ENCODE peak calls at places on chromosomes 5 and 9, in five cellular contexts. L, Z, G, E and V are unnamed samples.

GRCh38 chr9:2307480-2307879 is 292.3 kb downstream of the SMARCA2 start:
- DNase-seq in G (no peak), E (no peak), L (peak), Z (no peak), V (no peak)

GRCh38 chr5:140041492-140042421 is 1.3 kb downstream of the NRG2 start:
- DNase-seq in E (no peak), L (peak), Z (no peak), G (no peak), V (peak)

GRCh38 chr5:80623911-80624457 is 30.5 kb upstream of the MSH3 start:
- DNase-seq in G (no peak), E (no peak), L (no peak), Z (no peak), V (no peak)

GRCh38 chr5:74206571-74207550 is 433.7 kb downstream of the ENC1 start:
- DNase-seq in Z (no peak), L (peak), E (peak), G (no peak), V (no peak)

GRCh38 chr5:122076023-122076422 is 2.0 kb downstream of the LOX start:
- DNase-seq in Z (peak), E (no peak), L (peak), G (no peak), V (no peak)

GRCh38 chr9:76583256-76583655 is 124.3 kb downstream of the GCNT1 start:
- DNase-seq in L (no peak), G (no peak), Z (no peak), E (no peak), V (no peak)

GRCh38 chr5:139133237-139133636 is 64.9 kb downstream of the SIL1 start:
- DNase-seq in Z (no peak), L (peak), E (no peak), G (no peak), V (no peak)

GRCh38 chr9:114033397-114034103 is 44.5 kb downstream of the AMBP start:
- DNase-seq in G (peak), E (no peak), L (peak), Z (peak), V (no peak)

GRCh38 chr5:140608730-140609520 is 24.1 kb downstream of the CD14 start:
- DNase-seq in G (no peak), L (peak), E (no peak), Z (no peak), V (no peak)

GRCh38 chr9:71253021-71253420 is 131.6 kb upstream of the TRPM3 start:
- DNase-seq in L (no peak), Z (no peak), E (no peak), G (no peak), V (no peak)

GRCh38 chr5:142356716-142357468 is 32.1 kb upstream of the SPRY4 start:
- DNase-seq in E (peak), G (peak), Z (peak), L (peak), V (peak)

GRCh38 chr5:72172832-72173231 is 65.6 kb downstream of the MAP1B start:
- DNase-seq in E (no peak), Z (no peak), G (no peak), L (no peak), V (no peak)

GRCh38 chr9:20713172-20713571 is 29.1 kb downstream of the FOCAD start:
- DNase-seq in L (peak), G (no peak), E (no peak), Z (no peak), V (no peak)

GRCh38 chr9:130956636-130957450 is 17.8 kb upstream of the FIBCD1 start:
- DNase-seq in L (no peak), E (no peak), Z (no peak), G (no peak), V (no peak)

GRCh38 chr9:94014845-94015244 is 59.7 kb upstream of the BARX1 start:
- DNase-seq in E (no peak), Z (no peak), L (no peak), G (no peak), V (no peak)

GRCh38 chr9:37464006-37464405 is 1.2 kb downstream of the ZBTB5 start:
- DNase-seq in E (no peak), G (no peak), Z (no peak), L (peak), V (no peak)

GRCh38 chr5:177301503-177302165 is 1.9 kb downstream of the RAB24 start:
- DNase-seq in L (no peak), E (no peak), G (no peak), Z (no peak), V (no peak)

GRCh38 chr9:89375181-89375760 is 57.0 kb downstream of the SECISBP2 start:
- DNase-seq in G (peak), Z (no peak), E (no peak), L (peak), V (no peak)

GRCh38 chr5:95620030-95620869 is at the start of gene GPR150:
- DNase-seq in E (no peak), L (peak), G (no peak), Z (peak), V (peak)

GRCh38 chr5:60505373-60505772 is 194.6 kb downstream of the DEPDC1B start:
- DNase-seq in G (no peak), E (no peak), Z (no peak), L (no peak), V (no peak)

GRCh38 chr9:133144142-133144886 is 19.4 kb downstream of the GBGT1 start:
- DNase-seq in G (peak), L (peak), E (no peak), Z (peak), V (peak)

GRCh38 chr5:123950701-123951100 is 438.7 kb downstream of the CSNK1G3 start:
- DNase-seq in Z (no peak), G (no peak), L (no peak), E (no peak), V (no peak)

GRCh38 chr9:107350443-107350842 is 67.4 kb downstream of the RAD23B start:
- DNase-seq in L (no peak), E (no peak), G (no peak), Z (no peak), V (no peak)

GRCh38 chr9:131546336-131547084 is 1.2 kb downstream of the PRRT1B start:
- DNase-seq in G (no peak), Z (peak), L (peak), E (no peak), V (no peak)

GRCh38 chr5:127840809-127841208 is 137.6 kb downstream of the CCDC192 start:
- DNase-seq in L (peak), G (no peak), E (no peak), Z (no peak), V (no peak)

GRCh38 chr5:72245517-72246238 is 74.4 kb downstream of the MRPS27 start:
- DNase-seq in E (no peak), L (no peak), G (no peak), Z (no peak), V (no peak)

GRCh38 chr5:39072915-39073758 is 1.1 kb downstream of the RICTOR start:
- DNase-seq in G (peak), L (peak), Z (peak), E (no peak), V (peak)

GRCh38 chr9:121498487-121499176 is 1.0 kb downstream of the GGTA1 start:
- DNase-seq in E (no peak), Z (no peak), L (no peak), G (no peak), V (peak)

GRCh38 chr5:82387041-82387818 is 109.1 kb upstream of the RPS23 start:
- DNase-seq in G (no peak), E (no peak), Z (peak), L (peak), V (peak)

GRCh38 chr9:26689041-26689440 is 203.6 kb downstream of the CAAP1 start:
- DNase-seq in Z (no peak), E (no peak), L (no peak), G (no peak), V (no peak)

GRCh38 chr5:150449491-150450339 is at the start of gene RPS14:
- DNase-seq in L (peak), G (peak), E (peak), Z (peak), V (peak)

GRCh38 chr9:84871983-84872382 is 202.5 kb downstream of the NTRK2 start:
- DNase-seq in L (no peak), G (no peak), E (no peak), Z (no peak), V (no peak)

GRCh38 chr5:176737001-176737745 is 73.2 kb upstream of the UNC5A start:
- DNase-seq in L (no peak), Z (no peak), G (no peak), E (no peak), V (no peak)

GRCh38 chr5:124576848-124577409 is 169.5 kb downstream of the ZNF608 start:
- DNase-seq in Z (no peak), E (no peak), G (no peak), L (no peak), V (no peak)

GRCh38 chr9:12699529-12699928 is 6.3 kb downstream of the TYRP1 start:
- DNase-seq in L (peak), E (no peak), Z (no peak), G (no peak), V (no peak)

GRCh38 chr5:51399636-51399993 is 16.4 kb downstream of the ISL1 start:
- DNase-seq in G (no peak), L (no peak), E (no peak), Z (no peak), V (no peak)

GRCh38 chr5:132065951-132066701 is 5.7 kb downstream of the IL3 start:
- DNase-seq in L (no peak), E (no peak), Z (no peak), G (no peak), V (no peak)

GRCh38 chr5:79561525-79561893 is 47.6 kb upstream of the HOMER1 start:
- DNase-seq in Z (no peak), L (no peak), G (no peak), E (no peak), V (no peak)

GRCh38 chr5:21452429-21452828 is 1400.7 kb downstream of the CDH12 start:
- DNase-seq in G (no peak), E (no peak), L (no peak), Z (peak), V (no peak)

GRCh38 chr5:134083517-134083916 is 31.0 kb upstream of the TCF7 start:
- DNase-seq in E (no peak), L (no peak), Z (no peak), G (no peak), V (no peak)

GRCh38 chr9:87546704-87547103 is 49.0 kb downstream of the DAPK1 start:
- DNase-seq in L (peak), Z (peak), G (no peak), E (no peak), V (no peak)
- TF ChIP-seq JUN in L (no peak), Z (no peak), G (no peak), E (no peak), V (no peak)

DNA sequence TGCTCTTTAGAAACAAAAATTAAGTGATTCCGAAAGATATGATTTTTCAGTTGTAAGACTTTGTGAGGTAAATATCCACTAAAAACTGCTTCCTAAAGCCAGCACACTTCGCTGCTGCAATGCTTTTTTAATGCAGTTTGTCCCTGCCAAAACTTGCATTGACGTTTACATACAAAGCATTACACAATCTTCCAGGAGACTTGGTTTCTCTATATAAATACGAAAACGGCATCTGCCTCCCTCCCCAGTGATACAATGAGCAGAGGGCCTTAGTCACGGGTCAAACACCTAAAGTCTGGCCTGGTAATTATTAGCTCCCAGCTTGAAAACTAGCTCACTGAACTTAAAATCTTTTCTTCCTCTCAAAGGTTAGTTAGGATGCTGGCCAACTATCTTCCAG is 170.7 kb downstream of the TSSK1B start:
- DNase-seq in Z (no peak), E (no peak), G (no peak), L (no peak), V (no peak)
- H3K4me3 ChIP-seq in Z (no peak), E (no peak), G (no peak), L (no peak), V (no peak)

DNA sequence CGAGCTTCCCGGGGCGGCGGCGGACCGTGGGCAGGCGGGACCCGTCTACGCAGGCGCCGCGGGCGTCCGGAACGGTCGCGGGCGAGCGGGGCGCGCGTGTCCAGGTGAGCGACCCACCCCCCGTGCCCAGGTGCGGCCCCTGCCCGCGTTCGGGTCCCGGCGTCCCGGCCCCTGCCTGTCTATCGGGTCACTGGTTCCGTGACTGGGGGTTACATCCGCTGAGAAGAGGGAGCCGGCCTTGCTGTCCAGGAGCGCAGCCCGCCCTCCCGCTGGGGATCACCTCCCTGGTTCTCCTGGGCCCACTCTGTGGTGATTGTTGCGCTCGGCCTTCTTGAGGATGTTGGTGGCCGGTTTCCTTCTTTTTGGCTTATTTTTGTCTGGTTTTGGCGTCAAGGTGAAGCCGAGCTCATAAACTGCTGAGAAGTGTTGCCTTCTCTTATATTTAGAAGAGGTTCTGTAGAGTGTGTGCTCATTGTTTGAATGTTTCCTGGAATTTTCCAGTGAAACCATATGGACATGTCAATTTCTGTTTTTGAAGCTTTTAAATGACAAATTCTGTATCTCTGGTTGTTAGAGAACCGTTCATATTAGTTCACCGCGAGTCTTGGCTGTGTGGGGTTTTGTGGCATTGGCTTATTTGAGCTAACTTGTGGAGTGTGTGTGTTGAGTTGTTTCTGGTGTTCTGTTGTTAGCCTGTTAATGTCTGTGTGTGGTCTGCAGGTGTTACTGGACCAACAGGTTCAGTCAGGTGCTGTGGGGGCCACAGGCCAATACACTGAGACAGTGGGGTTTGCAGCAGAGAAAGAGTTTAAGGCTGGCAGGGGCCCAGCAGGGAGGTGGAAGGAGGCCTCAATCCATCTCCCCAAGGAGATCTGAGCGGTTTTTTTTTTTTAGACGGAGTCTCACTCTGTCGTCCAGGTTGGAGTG is 621 bp downstream of the CEP72 start:
- DNase-seq in L (peak), G (peak), E (no peak), Z (no peak), V (peak)
- TF ChIP-seq JUN in L (no peak), G (no peak), E (no peak), Z (no peak), V (no peak)

GRCh38 chr5:43044181-43044914 is 4.2 kb upstream of the ANXA2R start:
- DNase-seq in Z (no peak), E (no peak), L (peak), G (no peak), V (no peak)
- H3K4me3 ChIP-seq in Z (no peak), E (peak), L (peak), G (no peak), V (no peak)

GRCh38 chr9:6889868-6890267 is 132.1 kb downstream of the KDM4C start:
- DNase-seq in G (no peak), E (no peak), Z (no peak), L (no peak), V (no peak)
- TF ChIP-seq JUN in G (no peak), E (no peak), Z (no peak), L (no peak), V (no peak)

GRCh38 chr5:43314724-43315123 is 1.5 kb upstream of the HMGCS1 start:
- DNase-seq in Z (no peak), L (no peak), G (no peak), E (no peak), V (no peak)

GRCh38 chr5:43312076-43312620 is 1.1 kb downstream of the HMGCS1 start:
- DNase-seq in G (no peak), L (no peak), E (no peak), Z (no peak), V (no peak)

GRCh38 chr5:43312699-43313034 is 545 bp downstream of the HMGCS1 start:
- DNase-seq in L (no peak), E (no peak), Z (no peak), G (no peak), V (peak)

GRCh38 chr5:43313854-43314457 is 744 bp upstream of the HMGCS1 start:
- DNase-seq in G (peak), L (no peak), E (no peak), Z (no peak), V (peak)

GRCh38 chr5:43313035-43313853 is at the start of gene HMGCS1:
- DNase-seq in E (peak), G (peak), Z (peak), L (peak), V (peak)
- H3K4me3 ChIP-seq in E (peak), G (peak), Z (peak), L (peak), V (peak)